ENCODE peak calls at places on chromosome 3, in seven cellular contexts. F is PC-9, M is uterus, T is lower lobe of right lung, G is pancreas, H is adrenal gland, E is esophagus squamous epithelium. Z is an unnamed sample.

GRCh38 chr3:28900301-28900700 is 380.6 kb upstream of the RBMS3 start:
- DNase-seq in M (no peak), F (no peak), H (no peak), G (no peak), E (no peak), T (no peak), Z (no peak)

GRCh38 chr3:102529452-102529851 is 94.6 kb downstream of the ZPLD1 start:
- DNase-seq in H (no peak), M (peak; percentile 22), T (no peak), F (no peak), E (no peak), G (no peak), Z (peak; percentile 36)

GRCh38 chr3:12224181-12225147 is 64.4 kb upstream of the PPARG start:
- DNase-seq in M (no peak), F (no peak), G (no peak), E (no peak), H (no peak), T (no peak), Z (peak; percentile 19)

GRCh38 chr3:89186446-89186845 is 79.0 kb downstream of the EPHA3 start:
- DNase-seq in G (no peak), T (no peak), M (no peak), F (no peak), E (no peak), H (no peak), Z (no peak)

GRCh38 chr3:3101660-3102458 is 8.3 kb downstream of the IL5RA start:
- DNase-seq in M (no peak), H (no peak), E (no peak), G (no peak), F (no peak), T (no peak), Z (no peak)

GRCh38 chr3:72768976-72769375 is 79.3 kb downstream of the SHQ1 start:
- DNase-seq in H (no peak), G (no peak), F (no peak), E (no peak), T (no peak), M (no peak), Z (no peak)

GRCh38 chr3:136350557-136350956 is 100.4 kb downstream of the PCCB start:
- DNase-seq in H (no peak), F (no peak), G (no peak), T (no peak), M (no peak), E (no peak), Z (no peak)

GRCh38 chr3:126982125-126982521 is 792 bp upstream of the PLXNA1 start:
- DNase-seq in G (no peak), F (no peak), E (no peak), M (no peak), T (no peak), H (no peak), Z (peak; percentile 54)

GRCh38 chr3:34683851-34684250 is 885.4 kb downstream of the PDCD6IP start:
- DNase-seq in H (peak; percentile 31), E (no peak), T (peak; percentile 76), M (peak; percentile 22), F (no peak), G (no peak), Z (no peak)

GRCh38 chr3:11006986-11007385 is 14.4 kb downstream of the SLC6A1 start:
- DNase-seq in T (no peak), F (no peak), M (no peak), E (no peak), H (no peak), G (no peak), Z (no peak)

GRCh38 chr3:632571-633170 is 436.1 kb downstream of the CHL1 start:
- DNase-seq in H (peak; percentile 16), T (no peak), G (no peak), F (no peak), E (no peak), M (peak; percentile 39), Z (peak; percentile 27)

GRCh38 chr3:62888180-62888579 is 13.0 kb upstream of the CADPS start:
- DNase-seq in G (no peak), F (no peak), M (no peak), H (no peak), T (no peak), E (no peak), Z (no peak)

GRCh38 chr3:13707456-13707855 is 158.5 kb downstream of the FBLN2 start:
- DNase-seq in T (no peak), H (no peak), G (no peak), M (peak; percentile 2), E (no peak), F (no peak), Z (no peak)

GRCh38 chr3:178703268-178703975 is 167.2 kb downstream of the KCNMB2 start:
- DNase-seq in M (no peak), G (no peak), T (no peak), F (peak; percentile 64), E (no peak), H (no peak), Z (peak; percentile 88)

GRCh38 chr3:172470588-172470987 is 22.3 kb upstream of the GHSR start:
- DNase-seq in F (no peak), T (no peak), G (no peak), M (no peak), H (no peak), E (no peak), Z (no peak)

GRCh38 chr3:105867690-105868449 is 942 bp downstream of the CBLB start:
- DNase-seq in T (no peak), G (no peak), H (no peak), M (no peak), F (no peak), E (no peak), Z (no peak)

GRCh38 chr3:166554006-166554405 is 716.8 kb upstream of the BCHE start:
- DNase-seq in F (no peak), M (no peak), E (no peak), G (no peak), T (no peak), H (no peak), Z (no peak)

DNA sequence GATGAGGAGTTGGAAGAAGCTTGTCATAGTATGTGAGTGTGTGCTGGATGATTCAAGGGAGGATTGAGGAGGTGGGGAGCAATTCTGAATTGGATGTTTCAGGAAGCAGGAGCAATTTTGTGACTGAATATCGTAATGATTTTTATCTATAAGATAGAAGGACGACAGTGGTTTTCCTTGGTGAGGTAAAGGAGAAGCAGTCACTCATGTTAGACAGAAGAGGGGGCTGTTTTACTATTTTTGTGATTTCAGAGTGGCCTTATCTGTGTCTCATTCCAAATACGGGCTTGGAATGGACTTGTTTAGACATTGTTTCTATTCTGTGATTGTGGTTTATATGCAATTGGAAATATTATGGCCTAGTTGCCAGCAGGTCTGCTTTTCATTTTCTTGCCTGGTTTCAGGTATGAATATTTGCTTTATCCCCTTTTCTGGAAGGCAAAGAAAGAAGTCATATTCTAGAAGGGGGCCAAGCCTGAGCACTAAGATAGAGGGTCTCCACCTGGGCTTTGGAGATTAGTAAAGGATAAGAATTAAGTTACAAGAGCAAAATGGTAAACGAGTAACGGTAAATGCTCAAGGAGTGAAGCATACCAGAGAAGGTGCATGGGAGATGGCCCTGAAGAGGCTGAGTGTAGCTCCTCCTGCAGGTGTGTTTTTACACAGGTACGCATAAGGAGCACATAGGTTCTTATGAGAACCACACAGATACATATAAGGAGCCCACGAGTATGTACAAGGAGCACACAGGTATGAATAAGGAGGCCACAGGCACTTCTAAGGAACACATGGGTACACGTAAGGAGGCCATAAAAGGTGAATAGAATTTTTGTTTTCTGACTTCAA is 124.6 kb upstream of the KCNAB1 start:
- DNase-seq in G (no peak), T (no peak), E (no peak), M (no peak), F (peak; percentile 54), H (no peak), Z (peak; percentile 67)
- TF ChIP-seq CTCF in G (peak; percentile 15), T (peak; percentile 38), E (no peak), M (peak; percentile 32), F (peak; percentile 80), H (peak; percentile 47), Z (peak; percentile 82)

GRCh38 chr3:16286161-16286560 is 21.1 kb downstream of the OXNAD1 start:
- DNase-seq in E (no peak), T (no peak), G (no peak), M (no peak), H (no peak), F (no peak), Z (no peak)
- H3K27ac ChIP-seq in E (peak overlapping the region; percentile 73), T (peak overlapping the region; percentile 59), G (no peak overlapping the region), M (no peak overlapping the region), H (no peak overlapping the region), F (no peak overlapping the region), Z (no peak overlapping the region)

GRCh38 chr3:184467171-184467570 is 87.3 kb downstream of the CHRD start:
- DNase-seq in F (no peak), T (no peak), M (no peak), H (no peak), G (no peak), E (no peak), Z (no peak)
- H3K4me1 ChIP-seq in F (no peaks in the 10 kb centered on the region), T (peaks cover 5% of the 10 kb centered on the region), M (no peaks in the 10 kb centered on the region), H (peaks cover 14% of the 10 kb centered on the region), G (no peaks in the 10 kb centered on the region), E (peaks cover 8% of the 10 kb centered on the region), Z (peaks cover 9% of the 10 kb centered on the region)

GRCh38 chr3:46898321-46899150 is 21.0 kb downstream of the PTH1R start:
- DNase-seq in F (no peak), M (no peak), G (peak; percentile 67), T (peak; percentile 46), E (no peak), H (no peak), Z (no peak)

GRCh38 chr3:46896386-46896785 is 18.9 kb downstream of the PTH1R start:
- DNase-seq in H (no peak), T (peak; percentile 19), E (no peak), M (no peak), F (no peak), G (peak; percentile 34), Z (no peak)

GRCh38 chr3:46899151-46900006 is 21.9 kb downstream of the PTH1R start:
- DNase-seq in F (no peak), M (no peak), G (peak; percentile 69), T (peak; percentile 38), E (no peak), H (no peak), Z (no peak)

GRCh38 chr3:46897031-46897430 is 19.5 kb downstream of the PTH1R start:
- DNase-seq in M (no peak), T (peak; percentile 24), G (peak; percentile 26), F (no peak), E (no peak), H (no peak), Z (no peak)

GRCh38 chr3:46897829-46898320 is 20.4 kb downstream of the PTH1R start:
- DNase-seq in F (no peak), M (no peak), E (no peak), G (peak; percentile 49), H (no peak), T (peak; percentile 41), Z (no peak)
- TF ChIP-seq CTCF in F (no peak), M (no peak), E (no peak), G (no peak), H (no peak), T (no peak), Z (no peak)

Z was measured in foreskin keratinocyte.